ENCODE peak calls at places on chromosomes 3 and 15, in seven cellular contexts. K is neuronal stem cell, Y is H9, Z is IMR-90, L is trophoblast cell, H is mesenchymal stem cell, R is H1. S is an unnamed sample.

GRCh38 chr15:100918690-100919480 is at the start of gene LRRK1:
- DNase-seq in R (no peak), L (peak), H (peak), K (no peak), Z (peak), Y (no peak), S (peak)

GRCh38 chr3:69938061-69938460 is 61.5 kb upstream of the SAMMSON start:
- DNase-seq in Y (no peak), L (no peak), K (no peak), R (no peak), H (no peak), Z (no peak), S (no peak)

GRCh38 chr3:9669277-9669676 is 20.0 kb downstream of the MTMR14 start:
- DNase-seq in Y (no peak), Z (no peak), R (no peak), H (no peak), K (no peak), L (no peak), S (no peak)

GRCh38 chr3:134749174-134749573 is 45.9 kb upstream of the EPHB1 start:
- DNase-seq in H (no peak), L (no peak), Z (no peak), K (no peak), R (no peak), Y (no peak), S (no peak)

GRCh38 chr3:164194842-164195241 is 883.5 kb downstream of the SI start:
- DNase-seq in H (no peak), K (no peak), Z (no peak), R (no peak), L (no peak), Y (no peak), S (peak)

GRCh38 chr3:13457593-13457992 is 22.5 kb upstream of the HDAC11 start:
- DNase-seq in Y (no peak), K (no peak), H (peak), R (no peak), Z (no peak), L (peak), S (no peak)

GRCh38 chr3:120741837-120742197 is 499 bp downstream of the RABL3 start:
- DNase-seq in K (no peak), L (no peak), R (no peak), H (no peak), Z (peak), Y (no peak), S (no peak)

GRCh38 chr3:24299236-24299635 is 195.4 kb downstream of the THRB start:
- DNase-seq in H (no peak), Z (no peak), R (no peak), Y (no peak), K (no peak), L (no peak), S (no peak)

GRCh38 chr3:133881492-133881891 is 14.2 kb downstream of the RAB6B start:
- DNase-seq in H (no peak), R (no peak), K (no peak), Y (no peak), Z (no peak), L (no peak), S (no peak)

GRCh38 chr15:98650871-98651481 is 2.6 kb downstream of the IGF1R start:
- DNase-seq in R (no peak), H (peak), K (no peak), Y (no peak), Z (peak), L (peak), S (peak)

GRCh38 chr3:125042725-125043406 is 12.9 kb downstream of the HEG1 start:
- DNase-seq in R (no peak), Z (peak), K (no peak), L (no peak), Y (no peak), H (peak), S (no peak)

GRCh38 chr15:80567721-80568157 is 127.4 kb upstream of the ABHD17C start:
- DNase-seq in K (peak), R (peak), Y (peak), H (peak), L (peak), Z (peak), S (peak)

GRCh38 chr3:146218880-146219866 is 31.7 kb downstream of the PLSCR4 start:
- DNase-seq in H (peak), K (no peak), L (peak), Y (no peak), R (no peak), Z (peak), S (no peak)

GRCh38 chr3:33299395-33300081 is 22.3 kb downstream of the FBXL2 start:
- DNase-seq in R (no peak), Z (peak), H (peak), Y (no peak), K (no peak), L (no peak), S (no peak)

GRCh38 chr3:52983336-52983807 is 62.5 kb downstream of the SFMBT1 start:
- DNase-seq in Y (no peak), R (no peak), Z (no peak), K (no peak), L (no peak), H (no peak), S (no peak)

GRCh38 chr3:31836397-31837075 is 144.5 kb downstream of the OSBPL10 start:
- DNase-seq in R (no peak), Z (no peak), K (no peak), H (no peak), L (no peak), Y (no peak), S (no peak)

GRCh38 chr3:127707777-127708438 is 35.2 kb downstream of the ABTB1 start:
- DNase-seq in L (no peak), H (no peak), R (no peak), Z (no peak), Y (peak), K (no peak), S (no peak)

GRCh38 chr3:4945318-4945717 is 33.9 kb upstream of the BHLHE40 start:
- DNase-seq in L (peak), H (no peak), Y (no peak), K (no peak), Z (no peak), R (no peak), S (no peak)

GRCh38 chr3:170204023-170204472 is 18.2 kb upstream of the PRKCI start:
- DNase-seq in Z (peak), R (no peak), K (no peak), Y (no peak), L (no peak), H (no peak), S (peak)

GRCh38 chr3:184965639-184966430 is 153.9 kb downstream of the VPS8 start:
- DNase-seq in R (no peak), L (no peak), K (no peak), H (no peak), Z (no peak), Y (peak), S (peak)

GRCh38 chr3:192816274-192816853 is 89.0 kb upstream of the FGF12 start:
- DNase-seq in Z (peak), R (no peak), H (peak), L (no peak), K (peak), Y (no peak), S (peak)

GRCh38 chr3:16249336-16249735 is 15.4 kb downstream of the DPH3 start:
- DNase-seq in R (no peak), Z (peak), Y (peak), K (peak), L (no peak), H (peak), S (peak)

GRCh38 chr3:9915252-9916141 is 1.4 kb upstream of the IL17RC start:
- DNase-seq in R (no peak), H (peak), Z (peak), L (peak), K (no peak), Y (peak), S (peak)

GRCh38 chr3:102259636-102260035 is 175.2 kb upstream of the ZPLD1 start:
- DNase-seq in K (no peak), H (no peak), Z (no peak), R (no peak), L (no peak), Y (no peak), S (no peak)

GRCh38 chr15:38454687-38455071 is 752 bp downstream of the FAM98B start:
- DNase-seq in R (no peak), K (no peak), Y (no peak), Z (peak), L (no peak), H (no peak), S (no peak)

GRCh38 chr3:172918165-172918564 is 167.6 kb downstream of the ECT2 start:
- DNase-seq in H (peak), R (no peak), K (no peak), Z (peak), Y (no peak), L (no peak), S (peak)

GRCh38 chr3:158532099-158532734 is 38.8 kb upstream of the MLF1 start:
- DNase-seq in H (peak), R (no peak), K (peak), Z (peak), L (peak), Y (no peak), S (peak)

GRCh38 chr3:146091397-146091796 is 69.6 kb downstream of the PLOD2 start:
- DNase-seq in Y (no peak), H (no peak), K (no peak), R (no peak), L (no peak), Z (no peak), S (no peak)

GRCh38 chr3:11631822-11632221 is 11.9 kb downstream of the VGLL4 start:
- DNase-seq in Z (no peak), K (no peak), L (no peak), Y (no peak), H (no peak), R (no peak), S (no peak)

GRCh38 chr3:190552969-190553759 is 39.3 kb downstream of the IL1RAP start:
- DNase-seq in K (no peak), Z (no peak), R (peak), Y (peak), H (no peak), L (no peak), S (no peak)

GRCh38 chr3:61571516-61572336 is 10.4 kb downstream of the PTPRG start:
- DNase-seq in R (no peak), H (no peak), Y (no peak), K (no peak), L (no peak), Z (peak), S (no peak)

GRCh38 chr3:34011171-34012101 is 213.0 kb downstream of the PDCD6IP start:
- DNase-seq in K (no peak), H (peak), Y (peak), R (no peak), L (no peak), Z (peak), S (peak)

GRCh38 chr3:107431048-107431297 is 53.7 kb downstream of the CCDC54 start:
- DNase-seq in Y (no peak), Z (peak), H (peak), L (no peak), R (no peak), K (no peak), S (no peak)

GRCh38 chr3:155701882-155702465 is 42.9 kb downstream of the PLCH1 start:
- DNase-seq in L (no peak), H (peak), Z (peak), R (no peak), K (peak), Y (no peak), S (peak)

GRCh38 chr3:109257269-109257668 is 59.0 kb downstream of the DPPA2 start:
- DNase-seq in Z (peak), K (no peak), R (no peak), H (peak), L (peak), Y (no peak), S (no peak)

GRCh38 chr3:129562803-129563202 is 19.8 kb downstream of the H1-8 start:
- DNase-seq in Y (no peak), K (no peak), R (no peak), Z (no peak), L (no peak), H (no peak), S (no peak)

GRCh38 chr3:174440741-174441587 is 418.2 kb upstream of the NAALADL2 start:
- DNase-seq in H (peak), Y (peak), Z (peak), R (peak), K (peak), L (peak), S (peak)

GRCh38 chr3:152413244-152413643 is 144.5 kb downstream of the MBNL1 start:
- DNase-seq in Y (no peak), Z (peak), K (no peak), L (no peak), H (no peak), R (no peak), S (no peak)

GRCh38 chr15:65132841-65133549 is 613 bp downstream of the PDCD7 start:
- DNase-seq in H (peak), Y (peak), K (peak), Z (peak), L (peak), R (no peak), S (peak)

GRCh38 chr15:65130941-65131340 is 2.7 kb downstream of the PDCD7 start:
- DNase-seq in H (no peak), R (no peak), Y (peak), L (no peak), Z (no peak), K (no peak), S (peak)

GRCh38 chr15:65133550-65134200 is at the start of gene PDCD7:
- DNase-seq in L (peak), R (peak), Z (peak), Y (peak), K (peak), H (peak), S (peak)
- H3K9ac ChIP-seq in L (peak), R (peak), Z (peak), Y (peak), K (peak), H (peak), S (peak)

DNA sequence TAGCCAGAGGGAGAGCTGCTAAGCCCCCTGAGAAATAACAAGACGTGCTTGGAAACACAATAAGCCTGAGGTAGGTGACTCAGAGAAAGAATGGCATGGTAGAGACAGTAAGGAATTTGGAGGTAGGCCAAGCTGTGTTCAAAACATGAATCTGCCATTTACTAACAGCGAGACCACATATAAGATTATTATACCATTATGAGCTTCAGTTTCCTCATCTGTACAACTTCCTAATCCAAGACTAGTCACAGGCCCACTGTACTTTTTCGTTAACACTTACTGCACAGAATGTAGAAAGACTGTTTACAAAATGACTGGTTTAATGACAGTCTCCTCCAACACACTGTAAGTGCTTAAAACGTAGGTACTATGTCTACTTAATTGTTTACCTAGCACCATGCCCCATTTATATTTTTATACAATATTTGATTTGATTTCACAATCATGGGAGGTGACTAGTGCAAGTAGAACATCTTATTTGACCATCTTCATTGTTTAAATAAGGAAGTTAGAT is 25.7 kb downstream of the ATOSA start:
- DNase-seq in R (no peak), K (no peak), L (no peak), Y (no peak), Z (peak), H (peak), S (peak)
- H3K23ac ChIP-seq in R (no peak), K (no peak), L (no peak), Y (no peak), Z (peak), H (no peak), S (no peak)

GRCh38 chr3:62824965-62825592 is 50.1 kb downstream of the CADPS start:
- DNase-seq in H (no peak), R (no peak), Y (no peak), K (no peak), Z (no peak), L (no peak), S (no peak)
- H3K9ac ChIP-seq in H (no peak), R (no peak), Y (no peak), K (no peak), Z (no peak), L (no peak), S (no peak)

GRCh38 chr3:156749244-156749643 is 74.9 kb downstream of the TIPARP start:
- DNase-seq in R (no peak), Z (peak), K (no peak), L (no peak), H (no peak), Y (no peak), S (no peak)
- H3K23ac ChIP-seq in R (no peak), Z (peak), K (no peak), L (no peak), H (no peak), Y (no peak), S (no peak)

S was measured in mesendoderm.